ENCODE peak calls at places on chromosomes 11 and 22, in four cellular contexts. Z is WTC11, D is K562, C is HepG2. K is an unnamed sample.

GRCh38 chr11:64284962-64285884 is at the start of gene GPR137:
- DNase-seq in Z (peak; percentile 78), D (peak; percentile 97), C (peak; percentile 50), K (peak; percentile 86)

GRCh38 chr11:62689421-62690183 is at the start of gene LRRN4CL:
- DNase-seq in Z (no peak), D (no peak), C (no peak), K (no peak)

GRCh38 chr11:77524539-77524938 is 50.6 kb upstream of the PAK1 start:
- DNase-seq in Z (no peak), D (no peak), C (no peak), K (no peak)

GRCh38 chr11:19849947-19850593 is 137.4 kb downstream of the NAV2 start:
- DNase-seq in Z (no peak), D (no peak), C (no peak), K (no peak)

GRCh38 chr22:45239378-45240136 is 1.1 kb downstream of the KIAA0930 start:
- DNase-seq in Z (no peak), D (no peak), C (no peak), K (no peak)

GRCh38 chr11:793556-793955 is 3.7 kb upstream of the CEND1 start:
- DNase-seq in Z (no peak), D (no peak), C (no peak), K (no peak)

GRCh38 chr22:20083157-20083890 is 3.3 kb downstream of the DGCR8 start:
- DNase-seq in Z (no peak), D (no peak), C (no peak), K (no peak)

GRCh38 chr11:134542401-134543143 is 130.5 kb upstream of the B3GAT1 start:
- DNase-seq in Z (no peak), D (no peak), C (no peak), K (no peak)

GRCh38 chr11:61850687-61851086 is 22.6 kb downstream of the FADS2 start:
- DNase-seq in Z (no peak), D (no peak), C (no peak), K (no peak)

GRCh38 chr11:13487661-13488030 is 8.2 kb downstream of the PTH start:
- DNase-seq in Z (peak; percentile 28), D (peak; percentile 18), C (peak; percentile 77), K (peak; percentile 15)

GRCh38 chr22:30040499-30041055 is 39.7 kb upstream of the HORMAD2 start:
- DNase-seq in Z (no peak), D (no peak), C (no peak), K (no peak)

GRCh38 chr11:117575856-117576255 is 221.2 kb downstream of the DSCAML1 start:
- DNase-seq in Z (no peak), D (no peak), C (no peak), K (no peak)

GRCh38 chr11:2421226-2421994 is 20.9 kb downstream of the TSSC4 start:
- DNase-seq in Z (no peak), D (no peak), C (no peak), K (no peak)

GRCh38 chr11:118623291-118623655 is 15.9 kb downstream of the PHLDB1 start:
- DNase-seq in Z (no peak), D (no peak), C (peak; percentile 46), K (no peak)

GRCh38 chr11:2747236-2748015 is 47.6 kb upstream of the KCNQ1OT1 start:
- DNase-seq in Z (no peak), D (peak; percentile 79), C (no peak), K (no peak)

GRCh38 chr22:50498322-50498861 is 9.1 kb downstream of the LMF2 start:
- DNase-seq in Z (peak; percentile 85), D (peak; percentile 60), C (peak; percentile 80), K (peak; percentile 77)

GRCh38 chr22:50192056-50192824 is 6.5 kb downstream of the TRABD start:
- DNase-seq in Z (no peak), D (no peak), C (no peak), K (no peak)

GRCh38 chr11:28144808-28145207 is 36.6 kb downstream of the METTL15 start:
- DNase-seq in Z (no peak), D (no peak), C (no peak), K (no peak)

GRCh38 chr11:65663634-65664200 is 1.0 kb upstream of the RELA start:
- DNase-seq in Z (no peak), D (peak; percentile 66), C (no peak), K (peak; percentile 20)

GRCh38 chr11:7604331-7604973 is 68.8 kb downstream of the CYB5R2 start:
- DNase-seq in Z (no peak), D (no peak), C (no peak), K (no peak)

GRCh38 chr11:11215944-11216343 is 137.1 kb downstream of the CSNK2A3 start:
- DNase-seq in Z (no peak), D (no peak), C (peak; percentile 43), K (no peak)
- TF ChIP-seq SP1 in Z (no peak), D (no peak), C (no peak), K (no peak)

GRCh38 chr11:17642370-17642769 is 77.0 kb upstream of the MYOD1 start:
- DNase-seq in Z (no peak), D (no peak), C (no peak), K (no peak)
- TF ChIP-seq ELF4 in Z (no peak), D (no peak), C (no peak), K (no peak)

DNA sequence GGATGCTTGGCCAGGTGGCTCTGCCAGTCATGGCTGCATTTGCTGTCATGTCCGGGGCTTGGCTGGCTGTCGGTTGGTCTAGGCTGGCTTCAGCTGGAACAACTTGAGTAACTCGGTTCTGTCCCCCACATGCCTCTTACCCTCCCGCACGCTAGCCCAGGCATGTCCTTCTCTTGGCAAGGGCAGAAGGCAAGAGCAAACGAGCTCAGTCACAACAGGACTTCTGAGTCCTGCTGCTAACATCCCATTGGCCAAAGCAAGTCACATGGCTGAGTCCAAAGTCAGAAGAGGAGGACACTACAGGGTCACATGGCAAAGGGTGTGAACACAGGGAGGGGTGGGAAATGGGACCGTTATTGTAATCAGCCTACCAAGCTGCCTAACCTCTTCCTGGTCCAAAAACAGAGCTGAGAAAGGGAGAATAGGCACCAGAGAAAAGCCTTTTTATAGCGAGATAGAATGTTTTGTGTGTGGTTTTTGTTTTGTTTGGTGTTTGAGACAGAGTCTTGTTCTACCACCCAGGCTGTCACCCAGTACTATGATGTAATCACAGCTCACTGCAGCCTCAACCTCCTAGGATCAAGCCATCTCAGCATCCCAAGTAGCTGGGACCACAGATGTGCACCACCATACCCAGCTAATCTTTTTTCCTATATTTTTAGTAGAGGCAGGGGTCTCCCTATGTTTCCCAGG is 81.9 kb downstream of the MN1 start:
- DNase-seq in Z (no peak), D (peak; percentile 61), C (peak; percentile 40), K (peak; percentile 59)
- TF ChIP-seq SP1 in Z (no peak), D (no peak), C (no peak), K (no peak)

GRCh38 chr11:46417711-46418110 is 26.1 kb upstream of the CHRM4 start:
- DNase-seq in Z (no peak), D (no peak), C (no peak), K (no peak)

GRCh38 chr11:46413755-46414465 is 22.3 kb upstream of the CHRM4 start:
- DNase-seq in Z (no peak), D (no peak), C (peak; percentile 76), K (no peak)

GRCh38 chr11:46414466-46414796 is 22.9 kb upstream of the CHRM4 start:
- DNase-seq in Z (no peak), D (no peak), C (no peak), K (no peak)

GRCh38 chr11:46416656-46417055 is 25.1 kb upstream of the CHRM4 start:
- DNase-seq in Z (no peak), D (no peak), C (no peak), K (no peak)

DNA sequence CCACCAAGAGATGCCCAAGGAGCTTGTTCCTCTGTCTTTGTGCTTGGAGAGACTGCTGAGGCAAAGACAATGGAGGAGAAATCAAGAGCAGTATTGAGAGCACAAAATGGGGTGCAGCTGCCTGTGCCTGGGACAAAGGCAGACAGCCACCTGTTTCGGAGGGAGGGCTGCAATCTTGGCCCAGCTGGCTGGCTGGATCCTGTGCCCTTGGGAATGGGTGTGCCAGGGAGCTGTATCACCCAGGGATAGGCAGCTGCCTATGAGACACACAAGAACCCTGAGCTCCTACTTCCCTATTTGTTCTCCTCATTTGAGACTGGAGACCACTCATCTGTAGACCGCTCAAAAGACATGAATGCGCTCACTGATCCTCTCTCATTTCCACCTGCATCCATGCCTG is 23.3 kb upstream of the CHRM4 start:
- DNase-seq in Z (no peak), D (no peak), C (no peak), K (no peak)
- TF ChIP-seq ELF4 in Z (no peak), D (no peak), C (no peak), K (no peak)

GRCh38 chr11:69186316-69187266 is 30.9 kb downstream of the SMIM38 start:
- DNase-seq in Z (no peak), D (no peak), C (no peak), K (peak; percentile 18)
- TF ChIP-seq SP1 in Z (no peak), D (no peak), C (no peak), K (no peak)

GRCh38 chr11:60003729-60004128 is 13.3 kb upstream of the OOSP4B start:
- DNase-seq in Z (no peak), D (no peak), C (no peak), K (no peak)
- TF ChIP-seq ELF4 in Z (no peak), D (no peak), C (no peak), K (no peak)

GRCh38 chr11:73320786-73321325 is 12.8 kb downstream of the ARHGEF17 start:
- DNase-seq in Z (no peak), D (no peak), C (no peak), K (no peak)

GRCh38 chr11:73322986-73323306 is 14.9 kb downstream of the ARHGEF17 start:
- DNase-seq in Z (no peak), D (no peak), C (no peak), K (no peak)

GRCh38 chr11:73323464-73323863 is 15.4 kb downstream of the ARHGEF17 start:
- DNase-seq in Z (peak; percentile 84), D (peak; percentile 33), C (peak; percentile 41), K (peak; percentile 26)

GRCh38 chr11:73322111-73322985 is 14.3 kb downstream of the ARHGEF17 start:
- DNase-seq in Z (no peak), D (no peak), C (no peak), K (no peak)

GRCh38 chr11:73321342-73322110 is 13.4 kb downstream of the ARHGEF17 start:
- DNase-seq in Z (no peak), D (no peak), C (no peak), K (no peak)
- TF ChIP-seq SP1 in Z (no peak), D (no peak), C (no peak), K (no peak)